ENCODE peak calls at places on chromosomes 6 and 20, in four cellular contexts. S, D, Z and F are unnamed samples.

GRCh38 chr6:70841115-70841514 is 115.7 kb downstream of the B3GAT2 start:
- DNase-seq in S (no peak), D (no peak), Z (no peak), F (no peak)

GRCh38 chr6:157629220-157629619 is 193.8 kb upstream of the SNX9 start:
- DNase-seq in S (no peak), D (no peak), Z (no peak), F (no peak)

GRCh38 chr6:144742779-144743178 is 457.6 kb downstream of the UTRN start:
- DNase-seq in S (no peak), D (no peak), Z (no peak), F (no peak)

GRCh38 chr6:63272397-63272796 is 47.4 kb downstream of the LGSN start:
- DNase-seq in S (no peak), D (peak; percentile 76), Z (no peak), F (no peak)

GRCh38 chr6:12751694-12752304 is 35.2 kb downstream of the PHACTR1 start:
- DNase-seq in S (peak; percentile 19), D (peak; percentile 38), Z (no peak), F (peak; percentile 45)

GRCh38 chr6:144181639-144182038 is 31.3 kb downstream of the STX11 start:
- DNase-seq in S (no peak), D (peak; percentile 92), Z (no peak), F (no peak)

GRCh38 chr6:87848616-87849015 is 146.6 kb upstream of the AKIRIN2 start:
- DNase-seq in S (peak; percentile 9), D (no peak), Z (no peak), F (no peak)

GRCh38 chr6:152983637-152984386 is 971 bp upstream of the FBXO5 start:
- DNase-seq in S (peak; percentile 60), D (peak; percentile 71), Z (peak; percentile 97), F (peak; percentile 54)

GRCh38 chr20:33305591-33306057 is 22.6 kb downstream of the BPIFB1 start:
- DNase-seq in S (no peak), D (no peak), Z (no peak), F (no peak)

GRCh38 chr6:132527791-132528190 is 10.3 kb upstream of the TAAR9 start:
- DNase-seq in S (no peak), D (no peak), Z (no peak), F (no peak)

GRCh38 chr6:56930846-56931245 is 24.1 kb upstream of the BEND6 start:
- DNase-seq in S (no peak), D (no peak), Z (no peak), F (no peak)

GRCh38 chr6:139376054-139376355 is 1.6 kb upstream of the CITED2 start:
- DNase-seq in S (no peak), D (peak; percentile 86), Z (no peak), F (no peak)

GRCh38 chr20:47429409-47429808 is 72.3 kb upstream of the NCOA3 start:
- DNase-seq in S (no peak), D (no peak), Z (no peak), F (no peak)

GRCh38 chr6:13395272-13396237 is 67.2 kb upstream of the TBC1D7 start:
- DNase-seq in S (peak; percentile 74), D (peak; percentile 87), Z (peak; percentile 89), F (peak; percentile 73)

GRCh38 chr20:52481443-52481842 is 289.9 kb upstream of the ZFP64 start:
- DNase-seq in S (no peak), D (no peak), Z (no peak), F (no peak)